ENCODE peak calls at places on chromosomes 16 and 17, in six cellular contexts. Z is H1, V is K562, D is GM12891, T is SK-N-SH, I is GM12878. E is an unnamed sample.

GRCh38 chr17:57107498-57108101 is 22.6 kb downstream of the AKAP1 start:
- DNase-seq in Z (no peak), V (peak; percentile 84), D (no peak), T (no peak), I (no peak), E (no peak)

GRCh38 chr17:67514998-67515397 is 137.9 kb downstream of the PITPNC1 start:
- DNase-seq in Z (no peak), V (no peak), D (peak; percentile 27), T (no peak), I (no peak), E (peak; percentile 23)

GRCh38 chr17:76268015-76268749 is 3.0 kb downstream of the UBALD2 start:
- DNase-seq in Z (no peak), V (peak; percentile 93), D (no peak), T (peak; percentile 39), I (peak; percentile 76), E (no peak)

GRCh38 chr17:41322264-41322902 is 6.9 kb upstream of the KRTAP17-1 start:
- DNase-seq in Z (no peak), V (peak; percentile 17), D (no peak), T (peak; percentile 50), I (no peak), E (no peak)

GRCh38 chr17:67491009-67491677 is 114.1 kb downstream of the PITPNC1 start:
- DNase-seq in Z (peak; percentile 62), V (peak; percentile 5), D (no peak), T (peak; percentile 89), I (no peak), E (no peak)

GRCh38 chr17:7296189-7296861 is 1.9 kb upstream of the YBX2 start:
- DNase-seq in Z (peak; percentile 96), V (peak; percentile 83), D (peak; percentile 84), T (peak; percentile 92), I (no peak), E (peak; percentile 81)

GRCh38 chr17:69501591-69502468 is 87.3 kb downstream of the MAP2K6 start:
- DNase-seq in Z (no peak), V (no peak), D (no peak), T (no peak), I (no peak), E (no peak)

GRCh38 chr16:73018796-73019455 is 29.0 kb downstream of the ZFHX3 start:
- DNase-seq in Z (no peak), V (no peak), D (no peak), T (no peak), I (no peak), E (no peak)

GRCh38 chr16:79393564-79393963 is 207.0 kb downstream of the MAF start:
- DNase-seq in Z (no peak), V (no peak), D (no peak), T (no peak), I (no peak), E (no peak)

GRCh38 chr16:89366561-89367537 is 123.5 kb downstream of the ANKRD11 start:
- DNase-seq in Z (no peak), V (no peak), D (no peak), T (peak; percentile 23), I (no peak), E (no peak)

GRCh38 chr16:66357523-66357928 is 9.0 kb upstream of the CDH5 start:
- DNase-seq in Z (no peak), V (peak; percentile 64), D (no peak), T (peak; percentile 76), I (no peak), E (no peak)

GRCh38 chr17:60823520-60823919 is 145.9 kb downstream of the BCAS3 start:
- DNase-seq in Z (no peak), V (no peak), D (no peak), T (no peak), I (no peak), E (no peak)

GRCh38 chr17:74380086-74380958 is 13.0 kb downstream of the GPR142 start:
- DNase-seq in Z (peak; percentile 56), V (no peak), D (no peak), T (no peak), I (no peak), E (no peak)

GRCh38 chr16:25140459-25140858 is 28.9 kb downstream of the LCMT1 start:
- DNase-seq in Z (no peak), V (no peak), D (no peak), T (no peak), I (no peak), E (no peak)

GRCh38 chr17:72249441-72249840 is 128.6 kb downstream of the SOX9 start:
- DNase-seq in Z (no peak), V (no peak), D (no peak), T (no peak), I (no peak), E (no peak)

GRCh38 chr17:14699569-14700190 is 398.8 kb downstream of the HS3ST3B1 start:
- DNase-seq in Z (no peak), V (no peak), D (no peak), T (no peak), I (no peak), E (no peak)

GRCh38 chr16:12752159-12752558 is 51.5 kb downstream of the CPPED1 start:
- DNase-seq in Z (no peak), V (no peak), D (no peak), T (peak; percentile 32), I (no peak), E (no peak)

GRCh38 chr17:64217249-64217652 is 45.8 kb downstream of the TEX2 start:
- DNase-seq in Z (no peak), V (no peak), D (no peak), T (no peak), I (no peak), E (no peak)

DNA sequence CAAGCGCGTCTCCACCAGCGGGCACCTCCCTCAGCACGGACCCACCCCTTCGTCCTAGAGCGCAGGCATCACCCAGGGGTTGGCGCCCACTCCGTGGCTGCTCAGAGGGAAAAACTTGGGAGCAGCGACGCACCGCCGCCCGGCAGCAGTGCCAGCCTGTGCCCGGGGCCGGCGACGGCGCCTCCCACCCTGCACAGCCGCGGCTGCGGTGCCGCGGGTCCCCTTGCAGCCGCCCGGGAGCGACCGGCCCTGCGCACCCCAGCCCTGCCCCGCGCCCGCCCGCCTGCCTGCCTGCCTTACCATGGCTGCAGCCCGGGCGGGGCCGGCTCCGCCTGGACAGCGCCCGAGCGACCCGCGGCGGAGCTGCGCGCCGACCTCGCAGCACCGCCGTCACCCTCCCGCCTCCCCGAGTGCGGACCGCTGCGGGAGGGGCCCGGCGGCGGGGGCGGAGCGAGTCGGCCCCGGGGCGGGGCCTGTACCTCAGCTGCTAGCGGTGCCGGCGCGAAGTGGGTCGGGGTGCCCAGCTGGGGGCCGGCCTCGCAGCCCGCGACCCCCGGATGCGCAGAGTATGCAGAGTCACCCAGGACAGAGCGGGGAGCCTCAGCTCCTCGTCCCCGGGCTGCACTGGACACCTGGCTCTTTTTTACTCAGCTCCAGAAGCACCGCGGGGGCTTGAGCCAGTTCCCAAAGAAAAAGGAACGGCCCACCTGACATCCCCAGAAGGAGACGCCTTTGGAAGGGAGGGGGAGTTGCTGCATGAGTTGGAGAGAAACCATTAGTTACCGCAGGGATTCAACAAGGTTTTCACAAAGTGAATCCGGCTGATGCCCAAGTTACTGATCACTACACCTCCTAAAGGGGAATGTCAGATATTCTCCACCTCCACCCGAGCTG is 17.5 kb upstream of the MTMR4 start:
- DNase-seq in Z (peak; percentile 87), V (peak; percentile 77), D (peak; percentile 79), T (peak; percentile 95), I (no peak), E (peak; percentile 77)
- TF ChIP-seq TAF1 in Z (peak; percentile 16), V (no peak), D (no peak), T (no peak), I (no peak), E (no peak)

GRCh38 chr17:8707232-8707590 is 37.4 kb downstream of the CCDC42 start:
- DNase-seq in Z (no peak), V (no peak), D (no peak), T (no peak), I (no peak), E (no peak)
- TF ChIP-seq POLR2AphosphoS5 in Z (no peak), V (no peak), D (no peak), T (no peak), I (no peak), E (no peak)

DNA sequence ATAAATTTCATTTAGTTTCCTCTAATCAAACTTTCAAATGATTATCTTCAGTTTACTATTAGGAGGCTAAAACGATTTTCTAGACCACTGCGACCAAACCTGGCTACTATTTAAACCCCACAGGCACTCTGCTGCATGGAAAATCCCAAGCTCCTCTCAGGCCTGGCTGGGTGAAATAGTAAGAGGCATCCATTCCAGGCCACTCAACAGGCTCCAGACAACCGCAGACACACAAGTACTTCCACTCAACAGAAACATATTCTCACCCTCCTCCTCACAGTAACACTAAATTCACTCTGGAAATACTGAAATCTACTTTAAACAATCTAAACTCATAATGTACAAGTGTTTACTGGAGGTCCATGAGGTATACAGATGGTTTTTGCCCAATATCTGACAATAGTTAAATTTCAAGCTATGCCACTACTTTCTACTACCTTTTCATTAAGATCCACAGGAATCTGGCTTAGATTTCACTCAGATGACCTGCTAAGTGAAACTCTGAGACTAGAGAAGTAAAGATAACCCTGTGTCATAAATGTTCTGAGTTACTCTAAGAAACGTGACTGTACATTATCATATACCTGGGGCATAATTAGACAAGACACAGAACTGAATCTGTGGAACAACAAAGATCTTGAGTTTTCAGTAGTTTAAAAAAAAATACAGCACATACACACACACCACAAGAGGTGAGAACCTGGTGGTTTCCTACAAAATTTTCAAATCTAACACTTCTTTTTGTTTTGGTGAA is 10.4 kb downstream of the VPS53 start:
- DNase-seq in Z (no peak), V (no peak), D (no peak), T (no peak), I (no peak), E (no peak)
- TF ChIP-seq TAF1 in Z (no peak), V (no peak), D (no peak), T (no peak), I (no peak), E (no peak)

DNA sequence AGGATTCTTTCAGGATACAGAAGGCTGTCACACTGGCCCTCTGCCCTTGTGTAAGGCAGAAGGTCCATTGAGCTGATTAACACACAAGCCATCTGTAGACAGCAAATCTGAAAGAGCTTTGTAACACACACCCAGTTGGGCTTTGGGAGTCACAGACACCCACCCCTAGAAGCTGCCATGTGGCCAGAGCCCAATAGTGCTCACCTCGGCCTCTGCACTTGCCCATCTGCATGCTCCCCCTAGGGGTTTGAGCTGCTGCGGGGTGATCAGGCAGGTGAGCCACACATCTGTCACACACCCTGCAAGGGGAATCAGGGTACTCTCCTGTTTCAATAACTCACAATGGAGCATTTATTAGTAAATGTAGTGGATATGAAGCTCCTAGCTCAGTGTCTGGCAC is 138.3 kb downstream of the CHD9NB start:
- DNase-seq in Z (peak; percentile 53), V (no peak), D (no peak), T (no peak), I (no peak), E (no peak)
- TF ChIP-seq POLR2AphosphoS5 in Z (no peak), V (no peak), D (no peak), T (no peak), I (no peak), E (no peak)

GRCh38 chr17:62923515-62924150 is 42.4 kb upstream of the TANC2 start:
- DNase-seq in Z (no peak), V (no peak), D (no peak), T (peak; percentile 77), I (no peak), E (no peak)

GRCh38 chr17:62916684-62917571 is 49.1 kb upstream of the TANC2 start:
- DNase-seq in Z (no peak), V (peak; percentile 59), D (no peak), T (no peak), I (no peak), E (no peak)

GRCh38 chr17:62920300-62920699 is 45.7 kb upstream of the TANC2 start:
- DNase-seq in Z (no peak), V (no peak), D (no peak), T (no peak), I (no peak), E (no peak)

GRCh38 chr17:62921837-62922236 is 44.2 kb upstream of the TANC2 start:
- DNase-seq in Z (no peak), V (no peak), D (no peak), T (no peak), I (no peak), E (no peak)

GRCh38 chr17:62919388-62919787 is 46.6 kb upstream of the TANC2 start:
- DNase-seq in Z (no peak), V (peak; percentile 73), D (no peak), T (no peak), I (no peak), E (no peak)
- TF ChIP-seq TAF1 in Z (no peak), V (no peak), D (no peak), T (no peak), I (no peak), E (no peak)